ENCODE peak calls at places on chromosomes 4 and X, in eight cellular contexts. X, W, M, L, K, I, R and S are unnamed samples.

GRCh38 chrX:31374786-31375185 is 302.9 kb upstream of the FTHL17 start:
- DNase-seq in X (no peak), W (no peak), M (no peak), L (no peak), K (no peak), I (no peak), R (no peak), S (no peak)

GRCh38 chr4:60805500-60806313 is 394.4 kb upstream of the ADGRL3 start:
- DNase-seq in X (no peak), W (no peak), M (no peak), L (no peak), K (no peak), I (no peak), R (peak), S (peak)

GRCh38 chr4:117134386-117134785 is 49.0 kb upstream of the TRAM1L1 start:
- DNase-seq in X (no peak), W (peak), M (no peak), L (no peak), K (peak), I (no peak), R (peak), S (peak)

GRCh38 chrX:17596051-17596450 is 141.2 kb upstream of the SCML1 start:
- DNase-seq in X (no peak), W (no peak), M (no peak), L (no peak), K (no peak), I (no peak), R (no peak), S (no peak)

GRCh38 chrX:16946971-16947562 is 609 bp downstream of the REPS2 start:
- DNase-seq in X (no peak), W (peak), M (no peak), L (peak), K (no peak), I (peak), R (no peak), S (peak)

GRCh38 chrX:1507511-1508463 is 29.2 kb downstream of the P2RY8 start:
- DNase-seq in X (no peak), W (no peak), M (no peak), L (no peak), K (no peak), I (no peak), R (no peak), S (no peak)

GRCh38 chr4:77269505-77269904 is 112.5 kb downstream of the CCNG2 start:
- DNase-seq in X (no peak), W (no peak), M (no peak), L (no peak), K (no peak), I (no peak), R (no peak), S (peak)

GRCh38 chrX:103428525-103428924 is 52.2 kb downstream of the BEX3 start:
- DNase-seq in X (no peak), W (no peak), M (no peak), L (no peak), K (no peak), I (no peak), R (no peak), S (no peak)

GRCh38 chrX:153825042-153825441 is 5.3 kb downstream of the PDZD4 start:
- DNase-seq in X (no peak), W (no peak), M (no peak), L (no peak), K (no peak), I (no peak), R (no peak), S (no peak)

GRCh38 chrX:8748855-8749254 is 16.9 kb upstream of the ANOS1 start:
- DNase-seq in X (no peak), W (no peak), M (no peak), L (no peak), K (no peak), I (no peak), R (no peak), S (no peak)

GRCh38 chr4:151530783-151531182 is 121.8 kb downstream of the FHIP1A start:
- DNase-seq in X (no peak), W (no peak), M (no peak), L (no peak), K (no peak), I (no peak), R (no peak), S (no peak)

GRCh38 chrX:42362219-42362618 is 415.7 kb downstream of the PPP1R2C start:
- DNase-seq in X (no peak), W (no peak), M (no peak), L (no peak), K (no peak), I (no peak), R (no peak), S (no peak)

GRCh38 chr4:183563874-183564273 is 59.0 kb downstream of the ING2 start:
- DNase-seq in X (no peak), W (peak), M (no peak), L (no peak), K (no peak), I (no peak), R (peak), S (peak)

GRCh38 chr4:107351196-107351595 is 315.1 kb upstream of the DKK2 start:
- DNase-seq in X (no peak), W (no peak), M (no peak), L (no peak), K (no peak), I (no peak), R (no peak), S (no peak)

GRCh38 chrX:44306336-44306735 is 37.1 kb downstream of the EFHC2 start:
- DNase-seq in X (no peak), W (no peak), M (no peak), L (no peak), K (no peak), I (peak), R (peak), S (peak)

GRCh38 chr4:112766422-112766821 is 129.5 kb downstream of the LARP7 start:
- DNase-seq in X (no peak), W (peak), M (no peak), L (no peak), K (no peak), I (no peak), R (peak), S (no peak)

GRCh38 chrX:28391528-28391927 is 195.7 kb upstream of the IL1RAPL1 start:
- DNase-seq in X (no peak), W (no peak), M (no peak), L (no peak), K (no peak), I (no peak), R (peak), S (no peak)

GRCh38 chr4:117588771-117589170 is 445.5 kb upstream of the NDST3 start:
- DNase-seq in X (no peak), W (no peak), M (no peak), L (no peak), K (no peak), I (no peak), R (no peak), S (no peak)

GRCh38 chr4:33914386-33914785 is 2329.9 kb downstream of the ARAP2 start:
- DNase-seq in X (no peak), W (no peak), M (no peak), L (no peak), K (no peak), I (no peak), R (no peak), S (no peak)

GRCh38 chr4:153151535-153152452 is 52.4 kb upstream of the TRIM2 start:
- DNase-seq in X (no peak), W (no peak), M (no peak), L (peak), K (peak), I (peak), R (peak), S (peak)

GRCh38 chr4:128386761-128387599 is 99.4 kb upstream of the PGRMC2 start:
- DNase-seq in X (no peak), W (peak), M (peak), L (peak), K (peak), I (peak), R (peak), S (peak)

GRCh38 chrX:119690921-119691716 is 1.8 kb downstream of the SEPTIN6 start:
- DNase-seq in X (peak), W (peak), M (no peak), L (no peak), K (no peak), I (no peak), R (no peak), S (no peak)

GRCh38 chrX:23003121-23003520 is 3.4 kb downstream of the DDX53 start:
- DNase-seq in X (no peak), W (no peak), M (no peak), L (no peak), K (no peak), I (no peak), R (no peak), S (no peak)

GRCh38 chr4:7872264-7872771 is 67.3 kb downstream of the AFAP1 start:
- DNase-seq in X (no peak), W (no peak), M (no peak), L (peak), K (peak), I (no peak), R (no peak), S (peak)

GRCh38 chrX:136694491-136695087 is 46.6 kb downstream of the CD40LG start:
- DNase-seq in X (peak), W (no peak), M (no peak), L (no peak), K (peak), I (no peak), R (no peak), S (no peak)

GRCh38 chr4:2827071-2827873 is 16.4 kb upstream of the ADD1 start:
- DNase-seq in X (no peak), W (peak), M (no peak), L (peak), K (no peak), I (no peak), R (no peak), S (no peak)

GRCh38 chr4:144489831-144490230 is 156.1 kb upstream of the HHIP start:
- DNase-seq in X (no peak), W (no peak), M (no peak), L (no peak), K (no peak), I (no peak), R (no peak), S (no peak)

GRCh38 chr4:76558391-76559235 is 123.6 kb downstream of the SHROOM3 start:
- DNase-seq in X (no peak), W (no peak), M (no peak), L (no peak), K (no peak), I (no peak), R (no peak), S (no peak)

GRCh38 chr4:25552580-25553271 is 102.9 kb upstream of the SLC34A2 start:
- DNase-seq in X (no peak), W (peak), M (no peak), L (no peak), K (no peak), I (peak), R (no peak), S (peak)

GRCh38 chr4:139754913-139755312 is 89.3 kb downstream of the MGST2 start:
- DNase-seq in X (no peak), W (no peak), M (no peak), L (no peak), K (no peak), I (no peak), R (no peak), S (no peak)

GRCh38 chrX:29726811-29727210 is 488.6 kb upstream of the MAGEB2 start:
- DNase-seq in X (no peak), W (no peak), M (no peak), L (no peak), K (no peak), I (no peak), R (no peak), S (no peak)

GRCh38 chrX:46618947-46619346 is 45.4 kb downstream of the CHST7 start:
- DNase-seq in X (no peak), W (no peak), M (no peak), L (no peak), K (no peak), I (no peak), R (no peak), S (no peak)

GRCh38 chr4:56048621-56049427 is 100.1 kb downstream of the CEP135 start:
- DNase-seq in X (peak), W (peak), M (peak), L (peak), K (peak), I (peak), R (no peak), S (no peak)

GRCh38 chr4:153804742-153805141 is 15.9 kb upstream of the SFRP2 start:
- DNase-seq in X (no peak), W (no peak), M (no peak), L (no peak), K (no peak), I (no peak), R (no peak), S (no peak)

GRCh38 chr4:125123710-125124109 is 191.0 kb upstream of the FAT4 start:
- DNase-seq in X (no peak), W (no peak), M (no peak), L (no peak), K (no peak), I (no peak), R (peak), S (no peak)

GRCh38 chr4:163697121-163697520 is 202.6 kb downstream of the TMA16 start:
- DNase-seq in X (no peak), W (no peak), M (no peak), L (no peak), K (no peak), I (no peak), R (no peak), S (no peak)